ENCODE peak calls at places on chromosomes 6 and 20, in nine cellular contexts. O is ovary, L is colonic mucosa, W is endothelial cell of umbilical vein, D is A549, F is OCI-LY7, C is heart right ventricle, E is aorta, I is HepG2. R is an unnamed sample.

GRCh38 chr20:13401596-13401995 is 180.5 kb downstream of the ISM1 start:
- DNase-seq in D (no peak), O (no peak), I (no peak), C (no peak), E (no peak), W (peak; percentile 45), L (no peak), F (no peak), R (no peak)

GRCh38 chr6:137112067-137112355 is 61.4 kb downstream of the IL22RA2 start:
- DNase-seq in D (no peak), I (no peak), O (no peak), W (no peak), L (no peak), E (no peak), C (no peak), F (no peak), R (no peak)

GRCh38 chr6:124962617-124963415 is 579 bp downstream of the RNF217 start:
- DNase-seq in D (peak; percentile 18), I (no peak), C (peak; percentile 36), O (peak; percentile 72), E (peak; percentile 84), L (peak; percentile 62), W (peak; percentile 56), F (no peak), R (no peak)

GRCh38 chr20:62412194-62413024 is 5.3 kb upstream of the CABLES2 start:
- DNase-seq in O (no peak), E (no peak), I (peak; percentile 67), C (no peak), F (no peak), L (peak; percentile 95), W (no peak), D (no peak), R (no peak)

GRCh38 chr20:36606171-36607116 is 865 bp downstream of the RAB5IF start:
- DNase-seq in L (peak; percentile 40), C (peak; percentile 31), E (no peak), F (peak; percentile 17), I (peak; percentile 88), D (no peak), O (no peak), W (peak; percentile 23), R (no peak)

GRCh38 chr20:4472906-4473305 is 248.8 kb upstream of the PRND start:
- DNase-seq in C (no peak), I (no peak), F (no peak), O (no peak), W (no peak), L (no peak), E (peak; percentile 78), D (no peak), R (no peak)

GRCh38 chr20:57899554-57899953 is 189.7 kb upstream of the PMEPA1 start:
- DNase-seq in C (no peak), F (no peak), L (no peak), W (no peak), D (no peak), I (no peak), E (peak; percentile 3), O (no peak), R (no peak)

GRCh38 chr20:62975812-62976413 is 23.4 kb downstream of the SLC17A9 start:
- DNase-seq in E (no peak), L (no peak), C (no peak), I (no peak), W (no peak), O (no peak), D (no peak), F (no peak), R (no peak)

GRCh38 chr20:25571240-25571639 is 14.1 kb downstream of the NINL start:
- DNase-seq in D (no peak), I (no peak), E (no peak), F (no peak), O (peak; percentile 29), C (no peak), W (peak; percentile 61), L (no peak), R (no peak)

GRCh38 chr6:170100046-170100445 is 190.8 kb downstream of the DLL1 start:
- DNase-seq in L (no peak), D (no peak), F (no peak), O (peak; percentile 5), C (peak; percentile 0), I (no peak), E (peak; percentile 38), W (no peak), R (peak; percentile 74)

GRCh38 chr6:28136585-28137457 is 4.9 kb upstream of the ZKSCAN8 start:
- DNase-seq in E (peak; percentile 96), O (peak; percentile 96), C (peak; percentile 94), W (peak; percentile 90), I (peak; percentile 94), L (peak; percentile 85), F (peak; percentile 94), D (peak; percentile 65), R (peak; percentile 92)
- H3K4me1 ChIP-seq in E (no peaks in the 10 kb centered on the region), O (peaks cover 7% of the 10 kb centered on the region), C (peaks cover 58% of the 10 kb centered on the region), W (peaks cover 25% of the 10 kb centered on the region), I (peaks cover 55% of the 10 kb centered on the region), L (peaks cover 5% of the 10 kb centered on the region), F (peaks cover 60% of the 10 kb centered on the region), D (peaks cover 7% of the 10 kb centered on the region), R (peaks cover 26% of the 10 kb centered on the region)

GRCh38 chr6:25025248-25025918 is 89.6 kb upstream of the RIPOR2 start:
- DNase-seq in C (no peak), I (no peak), F (no peak), D (no peak), O (no peak), L (no peak), E (no peak), W (no peak), R (no peak)
- H3K4me1 ChIP-seq in C (peaks cover 8% of the 10 kb centered on the region), I (no peaks in the 10 kb centered on the region), F (peaks cover 17% of the 10 kb centered on the region), D (peaks cover 5% of the 10 kb centered on the region), O (no peaks in the 10 kb centered on the region), L (no peaks in the 10 kb centered on the region), E (no peaks in the 10 kb centered on the region), W (no peaks in the 10 kb centered on the region), R (peaks cover 5% of the 10 kb centered on the region)

DNA sequence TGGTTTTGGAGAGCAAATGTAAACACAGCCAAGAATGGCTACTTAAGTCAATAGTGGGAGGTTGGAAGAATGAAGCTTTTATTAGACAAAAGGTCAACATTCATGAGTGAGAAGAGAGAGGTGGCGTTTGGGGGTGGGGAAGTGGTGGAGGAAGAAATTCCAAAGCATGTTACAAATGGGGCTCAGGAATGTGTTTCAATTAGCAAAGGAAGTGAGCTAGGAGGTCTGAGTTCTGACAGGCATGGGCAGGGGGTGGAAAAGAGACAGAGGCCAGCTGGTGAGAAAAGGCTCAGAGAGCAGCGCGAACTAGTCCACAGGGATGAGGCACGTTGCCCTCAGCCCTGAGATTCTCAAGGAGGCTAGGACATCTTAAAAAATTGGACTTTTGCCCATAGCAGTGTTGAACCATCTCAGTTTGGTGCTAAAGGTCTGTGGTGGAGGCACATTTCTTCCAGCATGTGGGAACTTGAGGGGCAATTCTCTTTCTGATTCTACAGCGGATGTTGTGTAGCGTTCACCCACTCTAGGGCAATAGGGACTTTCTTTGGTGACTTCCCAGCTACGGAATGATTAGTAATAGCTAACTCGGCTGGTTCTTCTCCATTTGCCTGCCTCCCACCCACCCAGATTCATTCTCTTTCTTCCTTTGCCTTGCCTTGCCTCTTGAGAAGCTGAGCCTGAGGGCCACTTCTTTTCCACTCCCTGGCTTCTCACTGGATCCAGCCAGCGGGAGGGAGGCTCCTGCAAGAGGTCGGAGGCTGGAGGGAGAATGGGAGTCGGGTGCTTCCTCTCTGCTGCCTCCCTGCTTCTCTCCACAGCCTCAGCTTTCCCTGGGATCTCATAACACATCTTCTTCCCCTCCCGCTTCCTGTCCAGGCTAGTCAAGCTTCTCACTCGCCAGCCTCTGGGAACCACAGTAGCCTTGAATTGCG is 45.1 kb upstream of the NEDD9 start:
- DNase-seq in I (peak; percentile 90), E (no peak), F (no peak), D (peak; percentile 15), W (peak; percentile 71), L (no peak), C (no peak), O (peak; percentile 56), R (no peak)
- H3K4me1 ChIP-seq in I (peaks cover 67% of the 10 kb centered on the region), E (no peaks in the 10 kb centered on the region), F (no peaks in the 10 kb centered on the region), D (peaks cover 61% of the 10 kb centered on the region), W (peaks cover 12% of the 10 kb centered on the region), L (peaks cover 5% of the 10 kb centered on the region), C (peaks cover 39% of the 10 kb centered on the region), O (peaks cover 25% of the 10 kb centered on the region), R (peaks cover 16% of the 10 kb centered on the region)

DNA sequence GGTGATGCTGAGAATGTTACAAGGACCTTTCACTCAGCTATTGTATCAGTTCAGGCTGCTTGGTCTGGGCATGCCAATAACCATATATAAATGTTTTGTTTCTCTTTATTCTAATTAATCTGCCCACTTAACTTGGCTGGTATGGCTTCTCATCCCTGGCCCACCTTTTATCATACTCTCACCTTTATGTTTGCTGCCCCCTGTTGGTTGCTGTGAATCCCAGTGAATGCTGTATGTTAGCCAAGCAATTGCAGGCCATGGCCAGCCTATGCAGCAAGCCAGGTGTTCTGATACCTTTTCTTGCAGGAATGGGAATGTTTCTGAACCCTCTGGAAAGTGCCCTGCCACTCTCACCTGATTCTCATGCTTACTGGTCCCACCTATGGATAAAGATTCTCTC is 54.6 kb downstream of the PCSK2 start:
- DNase-seq in F (peak; percentile 34), W (no peak), L (peak; percentile 26), I (peak; percentile 64), C (no peak), D (no peak), E (no peak), O (no peak), R (no peak)
- H3K4me1 ChIP-seq in F (no peaks in the 10 kb centered on the region), W (no peaks in the 10 kb centered on the region), L (no peaks in the 10 kb centered on the region), I (no peaks in the 10 kb centered on the region), C (no peaks in the 10 kb centered on the region), D (no peaks in the 10 kb centered on the region), E (no peaks in the 10 kb centered on the region), O (no peaks in the 10 kb centered on the region), R (no peaks in the 10 kb centered on the region)

DNA sequence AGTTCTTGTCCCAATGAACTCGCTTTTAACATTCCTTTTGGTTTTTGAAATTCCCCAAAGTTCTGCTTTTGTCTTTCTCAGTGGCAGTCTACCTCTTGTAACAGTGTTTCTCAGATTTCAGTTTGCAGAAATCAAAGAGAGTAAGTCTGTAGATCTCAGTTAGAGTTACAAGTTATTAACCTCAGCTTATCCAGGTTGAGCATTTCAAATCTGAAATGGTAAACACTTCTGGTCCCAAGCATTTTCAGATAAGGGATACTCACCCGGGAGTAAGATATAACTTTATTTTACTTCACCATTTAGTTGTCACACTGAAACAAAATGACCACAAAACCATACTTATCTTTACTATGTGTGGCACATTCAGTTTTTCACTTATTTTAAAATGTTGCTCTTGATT is 9.8 kb downstream of the ZNF292 start:
- DNase-seq in O (no peak), D (no peak), E (no peak), L (no peak), I (no peak), W (no peak), F (no peak), C (no peak), R (no peak)
- H3K4me1 ChIP-seq in O (peaks cover 9% of the 10 kb centered on the region), D (no peaks in the 10 kb centered on the region), E (peaks cover 2% of the 10 kb centered on the region), L (no peaks in the 10 kb centered on the region), I (peaks cover 29% of the 10 kb centered on the region), W (no peaks in the 10 kb centered on the region), F (peaks cover 8% of the 10 kb centered on the region), C (peaks cover 50% of the 10 kb centered on the region), R (peaks cover 74% of the 10 kb centered on the region)